ENCODE peak calls at places on chromosome 6, in four cellular contexts. O is mesendoderm, G is IMR-90, F is H9. E is an unnamed sample.

GRCh38 chr6:124955108-124955851 is 7.0 kb upstream of the RNF217 start:
- DNase-seq in F (no peak), G (no peak), O (peak; percentile 66), E (no peak)

GRCh38 chr6:123811378-123811777 is 7.7 kb downstream of the NKAIN2 start:
- DNase-seq in F (no peak), G (no peak), O (no peak), E (no peak)

GRCh38 chr6:55069132-55069781 is 105.1 kb upstream of the HCRTR2 start:
- DNase-seq in G (peak; percentile 66), F (peak; percentile 30), O (peak; percentile 55), E (peak; percentile 48)

GRCh38 chr6:151763303-151763702 is 44.2 kb upstream of the ESR1 start:
- DNase-seq in O (peak; percentile 4), F (no peak), G (peak; percentile 21), E (no peak)

GRCh38 chr6:20377623-20378265 is 23.9 kb upstream of the E2F3 start:
- DNase-seq in O (no peak), G (peak; percentile 87), F (no peak), E (no peak)

GRCh38 chr6:18155864-18156396 is 708 bp downstream of the KDM1B start:
- DNase-seq in O (peak; percentile 90), F (peak; percentile 90), G (peak; percentile 27), E (peak; percentile 80)

GRCh38 chr6:156883497-156884252 is 106.5 kb downstream of the ARID1B start:
- DNase-seq in G (peak; percentile 35), F (no peak), O (no peak), E (no peak)

GRCh38 chr6:11500008-11500407 is 37.5 kb upstream of the TMEM170B start:
- DNase-seq in G (peak; percentile 65), O (peak; percentile 46), F (no peak), E (no peak)

DNA sequence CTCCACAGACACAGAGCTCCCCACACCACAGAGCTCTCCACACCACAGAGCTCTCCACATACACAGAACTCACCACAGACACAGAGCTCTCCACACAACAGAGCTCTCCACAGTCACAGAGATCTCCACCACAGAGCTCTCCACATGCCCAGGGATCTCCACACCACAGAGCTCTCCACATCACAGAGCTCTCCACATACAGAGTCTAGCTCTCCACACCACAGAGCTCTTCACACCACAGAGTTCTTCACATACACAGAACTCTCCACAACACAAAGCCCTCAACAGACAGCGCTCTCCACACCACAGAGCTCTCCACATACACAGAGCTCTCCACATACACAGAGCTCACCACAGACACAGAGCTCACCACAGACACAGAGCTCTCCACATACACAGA is 55.3 kb downstream of the ERMARD start:
- DNase-seq in G (no peak), F (no peak), O (no peak), E (no peak)
- H3K56ac ChIP-seq in G (no peak overlapping the region), F (no peak overlapping the region), O (no peak overlapping the region), E (no peak overlapping the region)

DNA sequence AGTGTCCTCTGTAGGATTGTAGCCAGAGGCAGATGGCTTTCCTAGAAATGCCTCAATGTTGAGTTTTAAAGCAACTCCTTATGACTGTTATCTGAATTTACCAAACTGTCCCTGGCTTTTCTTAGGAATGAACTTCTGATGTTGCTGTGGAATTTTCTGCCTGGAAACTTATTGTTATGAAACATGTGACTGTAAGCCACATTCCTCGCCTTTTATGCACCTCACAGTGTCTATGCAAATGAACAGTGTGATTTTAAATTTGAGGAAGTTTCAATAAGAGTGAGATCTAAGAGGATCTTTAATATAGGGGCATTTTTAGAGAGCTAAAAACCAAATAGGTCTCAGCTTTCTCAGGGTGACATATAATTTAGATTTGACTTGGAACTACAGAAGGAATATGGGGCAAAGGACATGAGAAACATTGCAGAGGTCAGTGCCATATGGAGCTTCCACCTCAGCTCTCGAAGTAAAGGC is 2.3 kb upstream of the CCR6 start:
- DNase-seq in O (no peak), G (no peak), F (no peak), E (no peak)
- H3K56ac ChIP-seq in O (no peak overlapping the region), G (no peak overlapping the region), F (no peak overlapping the region), E (no peak overlapping the region)

GRCh38 chr6:164690702-164691500 is 618.5 kb downstream of the C6orf118 start:
- DNase-seq in F (no peak), O (no peak), G (no peak), E (no peak)

GRCh38 chr6:164693934-164694333 is 615.5 kb downstream of the C6orf118 start:
- DNase-seq in O (peak; percentile 7), F (no peak), G (no peak), E (no peak)

GRCh38 chr6:164692772-164693171 is 616.6 kb downstream of the C6orf118 start:
- DNase-seq in O (peak; percentile 3), G (no peak), F (no peak), E (no peak)

GRCh38 chr6:164700497-164700896 is 608.9 kb downstream of the C6orf118 start:
- DNase-seq in G (no peak), O (no peak), F (no peak), E (no peak)

DNA sequence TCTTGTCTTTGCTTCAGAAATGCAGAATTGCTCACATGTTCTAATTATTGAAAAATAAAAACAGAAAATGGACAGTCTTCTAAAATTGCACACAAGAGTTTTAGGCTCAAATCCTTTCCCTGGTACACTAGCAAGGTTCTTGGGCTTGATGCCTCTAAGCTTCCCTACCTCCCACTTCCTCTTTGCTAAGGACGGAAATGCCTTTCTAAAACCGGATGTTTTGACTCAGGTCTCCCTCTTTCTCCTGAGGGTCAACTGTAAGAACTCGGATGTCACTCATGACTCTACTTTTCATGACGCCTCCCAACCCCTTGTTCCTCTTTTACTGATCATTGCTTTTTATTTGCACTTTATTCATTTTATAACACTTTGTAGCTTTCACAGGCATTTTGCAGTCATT is 613.5 kb downstream of the C6orf118 start:
- DNase-seq in O (no peak), G (no peak), F (no peak), E (no peak)
- H3K56ac ChIP-seq in O (no peak overlapping the region), G (no peak overlapping the region), F (no peak overlapping the region), E (no peak overlapping the region)

GRCh38 chr6:132133734-132134490 is 182.7 kb upstream of the CCN2 start:
- DNase-seq in G (peak; percentile 35), O (no peak), F (no peak), E (no peak)
- H3K56ac ChIP-seq in G (peak overlapping the region; percentile 81), O (no peak overlapping the region), F (no peak overlapping the region), E (no peak overlapping the region)

DNA sequence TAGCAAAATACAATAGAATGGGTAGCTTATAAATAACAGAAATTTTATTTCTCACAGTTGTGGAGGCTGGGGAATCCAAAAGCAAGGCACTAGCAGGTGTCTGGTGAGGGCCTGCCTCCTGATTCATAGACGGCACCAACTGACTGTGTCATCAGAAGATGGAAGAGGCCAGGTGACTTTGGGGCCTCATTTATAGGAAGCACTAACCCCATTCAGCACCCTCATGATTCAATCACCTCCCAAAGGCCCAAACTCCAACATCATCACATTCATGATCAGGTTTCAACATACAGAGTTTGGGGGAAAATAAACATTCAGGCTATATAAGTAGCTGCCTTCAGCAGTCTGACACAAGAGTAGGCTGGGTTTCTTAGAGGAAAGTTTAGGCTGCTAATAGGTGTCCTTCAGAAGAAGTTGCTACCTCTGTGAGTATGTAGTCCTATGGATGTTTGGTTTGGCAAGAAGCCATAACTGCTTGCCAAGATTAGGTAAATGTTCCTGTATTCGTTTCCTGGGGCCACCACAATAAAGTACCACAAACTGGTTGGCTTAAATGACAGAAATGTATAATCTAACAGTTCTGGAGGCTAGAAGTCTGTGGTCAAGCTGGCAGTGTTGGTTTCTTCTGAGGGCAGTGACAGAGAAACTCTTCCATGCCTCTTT is 48.8 kb downstream of the NT5E start:
- DNase-seq in O (no peak), F (no peak), G (peak; percentile 46), E (no peak)
- H3K56ac ChIP-seq in O (no peak overlapping the region), F (no peak overlapping the region), G (no peak overlapping the region), E (no peak overlapping the region)

GRCh38 chr6:40586800-40587201 is 363 bp downstream of the LRFN2 start:
- DNase-seq in O (no peak), G (no peak), F (no peak), E (peak; percentile 52)
- H3K56ac ChIP-seq in O (no peak overlapping the region), G (no peak overlapping the region), F (no peak overlapping the region), E (no peak overlapping the region)

E was measured in H1.